ENCODE peak calls at places on chromosomes 6 and 20, in five cellular contexts. O is heart right ventricle, Q is SJSA1, I is upper lobe of right lung, X is fibroblast of lung. B is an unnamed sample. For H3K36me3 and H3K27me3, the result is how much of the 10 kb centered on the place peaks cover.

GRCh38 chr6:140597181-140597580 is 1222.7 kb upstream of the CITED2 start:
- DNase-seq in O (no peak), Q (no peak), I (no peak), X (peak), B (no peak)

GRCh38 chr6:79544299-79544927 is 7.2 kb upstream of the LCA5 start:
- DNase-seq in O (no peak), Q (peak), I (no peak), X (peak), B (no peak)

GRCh38 chr20:58542411-58543095 is 27.4 kb upstream of the APCDD1L start:
- DNase-seq in O (no peak), Q (no peak), I (no peak), X (peak), B (no peak)

GRCh38 chr20:36399147-36399968 is 93.2 kb downstream of the DLGAP4 start:
- DNase-seq in O (peak), Q (no peak), I (no peak), X (peak), B (no peak)

GRCh38 chr6:169085466-169085865 is 168.2 kb downstream of the THBS2 start:
- DNase-seq in O (no peak), Q (no peak), I (no peak), X (no peak), B (no peak)

GRCh38 chr20:54914995-54915394 is 439.6 kb downstream of the DOK5 start:
- DNase-seq in O (no peak), Q (no peak), I (no peak), X (no peak), B (no peak)

GRCh38 chr6:107330190-107330589 is 129.2 kb downstream of the PDSS2 start:
- DNase-seq in O (no peak), Q (no peak), I (no peak), X (no peak), B (no peak)

GRCh38 chr6:79152269-79152737 is 74.2 kb upstream of the PHIP start:
- DNase-seq in O (no peak), Q (no peak), I (no peak), X (no peak), B (no peak)

GRCh38 chr6:147642458-147642857 is 134.0 kb downstream of the SAMD5 start:
- DNase-seq in O (no peak), Q (peak), I (no peak), X (peak), B (no peak)

GRCh38 chr20:34762031-34762555 is 57.9 kb downstream of the TP53INP2 start:
- DNase-seq in O (no peak), Q (no peak), I (no peak), X (no peak), B (no peak)
- H3K36me3 ChIP-seq in O (under half), Q (half or more), I (half or more), X (under half), B (under half)

DNA sequence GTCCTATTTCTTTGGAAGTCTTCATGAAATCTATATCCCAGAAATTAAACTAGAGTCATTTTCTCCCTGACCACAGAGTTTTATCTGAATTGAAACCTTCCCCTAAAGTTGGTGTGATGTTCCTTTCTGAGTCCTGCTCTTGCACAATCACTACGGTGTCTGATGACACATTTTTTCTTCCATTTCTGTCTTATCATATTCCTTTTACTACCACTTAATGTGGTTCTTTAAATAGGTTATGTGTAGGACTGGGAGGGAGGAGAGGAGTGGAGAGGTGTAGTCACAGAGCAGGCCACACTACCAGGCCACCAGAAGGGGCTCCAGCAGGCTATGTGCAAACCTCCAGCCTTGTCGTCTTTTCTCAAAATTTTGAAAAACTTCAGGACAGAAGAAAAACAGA is 39.7 kb upstream of the ATXN1 start:
- DNase-seq in O (no peak), Q (no peak), I (no peak), X (peak), B (peak)
- H3K27me3 ChIP-seq in O (under half), Q (under half), I (under half), X (under half), B (under half)

DNA sequence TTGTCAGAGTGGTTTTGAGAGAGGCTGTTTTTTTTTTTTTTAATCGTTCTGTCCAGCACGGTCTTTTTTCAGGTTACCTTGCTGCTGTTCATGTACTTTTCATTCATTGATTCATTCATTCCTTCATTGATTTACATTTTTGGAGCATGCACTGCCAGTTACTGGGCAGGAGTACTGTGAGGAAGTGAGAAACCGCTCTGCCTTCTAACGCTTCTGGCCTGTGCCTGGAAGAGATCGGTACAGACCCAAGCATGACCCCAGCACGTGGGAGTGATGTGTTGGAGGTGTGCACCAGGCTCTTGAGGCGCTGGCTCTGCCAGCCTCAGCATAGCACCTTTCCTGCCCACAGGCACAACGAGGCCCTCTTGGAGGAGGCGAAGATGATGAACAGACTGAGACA is 9.1 kb downstream of the RIPK1 start:
- DNase-seq in O (no peak), Q (no peak), I (no peak), X (no peak), B (no peak)
- H3K36me3 ChIP-seq in O (under half), Q (half or more), I (half or more), X (under half), B (under half)

GRCh38 chr20:64196831-64197418 is 32.7 kb downstream of the MYT1 start:
- DNase-seq in O (no peak), Q (no peak), I (no peak), X (no peak), B (no peak)
- H3K27me3 ChIP-seq in O (under half), Q (under half), I (under half), X (under half), B (under half)

GRCh38 chr20:50568549-50568942 is 58.4 kb downstream of the PTPN1 start:
- DNase-seq in O (no peak), Q (no peak), I (no peak), X (no peak), B (no peak)
- H3K36me3 ChIP-seq in O (under half), Q (half or more), I (half or more), X (under half), B (under half)

DNA sequence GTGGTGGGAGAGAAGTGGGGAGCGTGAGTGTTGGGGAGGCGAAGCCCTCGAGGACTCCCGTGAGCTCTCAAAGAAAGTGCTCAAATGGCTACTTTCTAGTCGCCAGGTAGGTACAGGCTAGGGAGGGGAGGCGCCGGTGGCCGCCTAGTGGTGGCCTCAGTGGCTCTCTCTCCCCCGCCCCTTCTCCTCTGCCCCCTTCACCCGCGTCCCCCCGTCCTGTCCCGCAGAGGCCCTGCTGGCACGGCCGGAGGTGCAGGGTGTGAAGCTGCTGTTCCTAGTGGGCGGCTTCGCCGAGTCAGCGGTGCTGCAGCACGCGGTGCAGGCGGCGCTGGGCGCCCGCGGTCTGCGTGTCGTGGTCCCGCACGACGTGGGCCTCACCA is 16.3 kb downstream of the ADISSP start:
- DNase-seq in O (no peak), Q (no peak), I (no peak), X (no peak), B (no peak)
- H3K27me3 ChIP-seq in O (under half), Q (under half), I (under half), X (under half), B (under half)

GRCh38 chr6:36610041-36610440 is 15.9 kb downstream of the SRSF3 start:
- DNase-seq in O (no peak), Q (no peak), I (no peak), X (no peak), B (no peak)
- H3K36me3 ChIP-seq in O (under half), Q (half or more), I (half or more), X (under half), B (under half)

DNA sequence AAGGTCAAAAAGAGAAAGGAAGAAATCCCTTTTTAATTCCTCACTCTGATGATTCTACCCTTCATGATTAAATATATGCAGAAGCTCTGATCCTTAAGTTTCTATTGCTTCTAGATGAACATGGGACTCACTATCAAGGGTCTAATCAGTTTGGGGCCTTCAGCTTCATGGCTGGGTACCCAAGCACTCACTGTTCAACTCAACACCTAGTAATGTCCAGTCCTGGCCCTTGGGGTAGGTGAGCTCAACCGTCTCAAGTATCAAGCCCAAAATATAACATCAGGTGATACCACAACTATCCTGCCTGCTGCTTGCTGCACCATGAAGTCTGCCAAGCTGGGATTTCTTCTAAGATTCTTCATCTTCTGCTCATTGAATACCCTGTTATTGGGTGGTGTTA is at the start of gene SPINT4:
- DNase-seq in O (no peak), Q (no peak), I (no peak), X (no peak), B (no peak)
- H3K27me3 ChIP-seq in O (under half), Q (under half), I (under half), X (under half), B (under half)

B was measured in BJ.